ENCODE peak calls at places on chromosomes 6 and 20, in four cellular contexts. N is right lobe of liver, K is T-helper 17 cell, B is PC-3. H is an unnamed sample.

GRCh38 chr20:36098364-36098763 is 56.2 kb upstream of the EPB41L1 start:
- DNase-seq in N (no peak), B (no peak), K (no peak), H (peak)

GRCh38 chr6:96897396-96898240 is at the start of gene NDUFAF4:
- DNase-seq in N (peak), K (peak), B (peak), H (peak)

GRCh38 chr20:53708129-53708968 is 114.7 kb upstream of the ZNF217 start:
- DNase-seq in K (no peak), N (no peak), B (peak), H (peak)

GRCh38 chr6:153130515-153131036 is 506 bp downstream of the RGS17 start:
- DNase-seq in B (no peak), N (no peak), K (no peak), H (no peak)

GRCh38 chr6:135506270-135506997 is 8.9 kb upstream of the AHI1 start:
- DNase-seq in N (no peak), K (no peak), B (peak), H (peak)

GRCh38 chr6:113697642-113698410 is 159.3 kb upstream of the MARCKS start:
- DNase-seq in K (no peak), N (no peak), B (peak), H (peak)

GRCh38 chr6:143346004-143346403 is 104.5 kb downstream of the ADAT2 start:
- DNase-seq in N (no peak), B (no peak), K (no peak), H (no peak)

GRCh38 chr20:48350291-48350988 is 477.4 kb downstream of the PREX1 start:
- DNase-seq in B (no peak), K (no peak), N (no peak), H (peak)

GRCh38 chr20:62411479-62412193 is 4.6 kb upstream of the CABLES2 start:
- DNase-seq in N (no peak), K (no peak), B (no peak), H (no peak)